ENCODE peak calls at places on chromosomes 12 and 14, in seven cellular contexts. M, I, R, B, S, P and D are unnamed samples.

GRCh38 chr12:1918081-1918874 is at the start of gene CACNA2D4:
- DNase-seq in B (no peak), M (peak), S (no peak), P (no peak), R (no peak), I (no peak), D (peak)

GRCh38 chr14:33962016-33962415 is 11.1 kb upstream of the EGLN3 start:
- DNase-seq in B (no peak), M (no peak), S (no peak), P (no peak), R (no peak), I (no peak), D (no peak)

GRCh38 chr12:15966426-15966825 is 55.3 kb downstream of the DERA start:
- DNase-seq in I (no peak), S (no peak), B (no peak), M (no peak), R (no peak), P (no peak), D (no peak)

GRCh38 chr14:100828448-100828834 is 2.5 kb downstream of the MEG3 start:
- DNase-seq in I (no peak), B (no peak), M (no peak), R (no peak), P (no peak), S (no peak), D (no peak)

GRCh38 chr14:103808403-103809001 is 38.9 kb downstream of the PPP1R13B start:
- DNase-seq in S (peak), B (peak), P (peak), M (peak), R (peak), I (peak), D (peak)

GRCh38 chr12:131066886-131067490 is 113.3 kb downstream of the ADGRD1 start:
- DNase-seq in B (no peak), I (no peak), R (no peak), S (peak), P (peak), M (no peak), D (peak)

GRCh38 chr12:65900912-65901672 is 76.8 kb downstream of the HMGA2 start:
- DNase-seq in B (no peak), R (no peak), P (no peak), M (no peak), S (no peak), I (no peak), D (no peak)

GRCh38 chr14:75174066-75174465 is 2.3 kb downstream of the TMED10 start:
- DNase-seq in I (no peak), M (no peak), B (no peak), R (no peak), S (no peak), P (no peak), D (no peak)

GRCh38 chr14:94355191-94355794 is 32.2 kb upstream of the SERPINA6 start:
- DNase-seq in I (peak), P (peak), R (peak), S (no peak), B (peak), M (peak), D (no peak)

GRCh38 chr14:89625988-89626806 is 209.2 kb upstream of the FOXN3 start:
- DNase-seq in I (no peak), B (no peak), P (no peak), S (no peak), M (peak), R (no peak), D (no peak)

GRCh38 chr14:99277534-99277933 is 5.5 kb upstream of the BCL11B start:
- DNase-seq in M (no peak), R (no peak), P (no peak), I (no peak), S (no peak), B (no peak), D (no peak)

GRCh38 chr14:100363053-100363452 is 39.9 kb downstream of the SLC25A47 start:
- DNase-seq in P (no peak), S (no peak), B (no peak), I (no peak), R (no peak), M (no peak), D (no peak)

GRCh38 chr14:41662780-41663477 is 56.3 kb downstream of the LRFN5 start:
- DNase-seq in I (no peak), S (no peak), M (no peak), R (no peak), P (no peak), B (no peak), D (no peak)

DNA sequence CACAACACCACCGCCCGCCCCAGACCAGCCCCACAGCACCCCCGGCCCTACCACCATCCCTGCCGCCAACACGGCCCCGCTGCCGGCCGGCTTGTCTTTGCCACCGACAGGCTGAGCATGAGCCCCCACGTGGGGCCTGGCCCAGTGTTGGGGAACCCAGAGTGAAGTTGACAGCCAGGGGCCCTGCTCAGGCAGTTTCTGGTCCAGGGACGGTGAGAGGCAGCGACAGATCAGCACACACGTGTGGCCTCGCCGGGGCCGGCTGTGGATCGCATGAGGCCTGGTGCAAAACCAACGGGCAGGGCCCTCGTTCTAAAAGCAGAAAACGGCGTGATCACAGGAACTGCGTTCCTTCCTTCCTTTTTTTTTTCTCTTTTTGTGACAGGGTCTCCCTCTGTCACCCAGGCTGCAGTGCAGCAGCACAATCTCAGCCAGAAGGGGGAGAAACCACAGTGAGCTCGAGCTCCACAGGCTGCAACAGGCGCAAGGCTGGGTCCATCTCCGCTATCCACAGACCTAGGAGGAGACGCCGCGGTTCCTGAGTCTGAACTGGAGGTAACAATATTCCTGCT is 50.5 kb upstream of the FBRSL1 start:
- DNase-seq in P (no peak), S (no peak), B (no peak), I (no peak), M (peak), R (no peak), D (peak)
- H3K27ac ChIP-seq in P (no peak), S (no peak), B (no peak), I (no peak), M (no peak), R (no peak), D (peak)

GRCh38 chr12:5803532-5803931 is 141.5 kb downstream of the ANO2 start:
- DNase-seq in M (no peak), I (no peak), R (no peak), P (no peak), B (no peak), S (no peak), D (no peak)
- H3K4me3 ChIP-seq in M (no peak), I (no peak), R (no peak), P (no peak), B (no peak), S (no peak), D (no peak)

GRCh38 chr14:105022276-105022670 is 1.4 kb upstream of the CDCA4 start:
- DNase-seq in I (no peak), R (no peak), B (no peak), P (no peak), M (no peak), S (no peak), D (no peak)

GRCh38 chr14:105021656-105022275 is 883 bp upstream of the CDCA4 start:
- DNase-seq in S (peak), M (peak), P (peak), B (peak), I (peak), R (no peak), D (peak)

GRCh38 chr14:105023144-105023543 is 2.3 kb upstream of the CDCA4 start:
- DNase-seq in B (no peak), P (no peak), S (no peak), I (no peak), R (no peak), M (no peak), D (no peak)

GRCh38 chr14:105019861-105020814 is 745 bp downstream of the CDCA4 start:
- DNase-seq in P (peak), B (peak), R (no peak), S (peak), I (peak), M (peak), D (peak)

DNA sequence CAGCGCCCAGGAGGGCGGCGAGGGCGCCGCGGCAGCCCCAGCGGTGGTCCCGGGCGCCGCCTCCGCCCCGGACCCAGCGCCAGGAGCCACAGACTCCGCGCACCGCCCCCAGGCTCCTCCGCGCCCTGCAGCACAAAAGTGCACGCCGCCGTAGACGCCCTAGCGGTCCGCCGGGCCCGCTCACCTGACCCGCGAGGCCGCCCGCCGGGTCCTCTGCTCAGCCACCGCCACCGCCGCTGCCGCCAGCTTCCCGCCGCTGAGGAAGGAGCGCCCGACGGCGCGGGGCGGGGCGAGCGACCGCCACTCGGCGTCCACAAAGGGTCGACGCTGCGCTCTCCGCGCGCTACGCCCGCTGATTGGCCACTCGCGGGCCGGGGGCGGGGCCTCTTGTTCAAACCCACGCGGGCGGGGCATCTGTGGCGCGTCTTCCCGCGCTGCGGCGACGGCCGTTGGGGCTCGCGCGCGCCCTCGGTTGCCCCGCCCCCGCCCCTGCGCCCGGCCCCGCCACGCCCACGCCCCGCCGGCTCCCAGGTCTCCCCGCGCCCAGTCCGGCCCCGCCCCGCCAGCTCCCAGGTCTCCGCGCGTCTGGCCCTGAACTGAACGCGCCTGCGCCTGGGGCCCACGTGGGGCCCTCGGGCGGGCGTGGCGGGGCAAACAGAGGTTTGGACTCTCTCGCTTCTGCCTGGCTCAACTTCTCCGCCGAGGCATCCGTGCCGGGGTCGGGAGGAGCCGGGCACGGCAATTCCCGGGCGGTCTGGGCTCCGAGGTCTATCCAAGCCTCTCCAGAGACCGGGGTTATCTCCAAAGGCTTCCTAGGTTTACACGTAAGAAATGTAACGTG is at the start of gene CDCA4:
- DNase-seq in P (peak), B (peak), I (peak), M (peak), R (peak), S (peak), D (peak)
- TF ChIP-seq CTCF in P (no peak), B (no peak), I (no peak), M (no peak), R (no peak), S (peak), D (peak)

GRCh38 chr14:101879212-101880015 is 85.0 kb upstream of the DYNC1H1 start:
- DNase-seq in B (no peak), S (no peak), I (no peak), M (no peak), P (no peak), R (no peak), D (peak)
- H3K27ac ChIP-seq in B (no peak), S (peak), I (peak), M (no peak), P (no peak), R (no peak), D (peak)

GRCh38 chr14:29894030-29894429 is 33.6 kb downstream of the PRKD1 start:
- DNase-seq in R (no peak), P (no peak), M (no peak), S (no peak), I (no peak), B (peak), D (no peak)
- H3K4me3 ChIP-seq in R (no peak), P (no peak), M (no peak), S (no peak), I (no peak), B (no peak), D (no peak)

GRCh38 chr14:68789798-68790655 is 2.8 kb downstream of the ZFP36L1 start:
- DNase-seq in P (peak), I (peak), S (no peak), M (no peak), B (peak), R (no peak), D (peak)
- TF ChIP-seq CTCF in P (peak), I (no peak), S (no peak), M (no peak), B (no peak), R (no peak), D (no peak)

GRCh38 chr14:26138764-26139445 is 458.9 kb downstream of the NOVA1 start:
- DNase-seq in R (no peak), B (peak), S (no peak), P (no peak), M (no peak), I (no peak), D (no peak)
- H3K27ac ChIP-seq in R (no peak), B (no peak), S (no peak), P (no peak), M (no peak), I (no peak), D (no peak)

DNA sequence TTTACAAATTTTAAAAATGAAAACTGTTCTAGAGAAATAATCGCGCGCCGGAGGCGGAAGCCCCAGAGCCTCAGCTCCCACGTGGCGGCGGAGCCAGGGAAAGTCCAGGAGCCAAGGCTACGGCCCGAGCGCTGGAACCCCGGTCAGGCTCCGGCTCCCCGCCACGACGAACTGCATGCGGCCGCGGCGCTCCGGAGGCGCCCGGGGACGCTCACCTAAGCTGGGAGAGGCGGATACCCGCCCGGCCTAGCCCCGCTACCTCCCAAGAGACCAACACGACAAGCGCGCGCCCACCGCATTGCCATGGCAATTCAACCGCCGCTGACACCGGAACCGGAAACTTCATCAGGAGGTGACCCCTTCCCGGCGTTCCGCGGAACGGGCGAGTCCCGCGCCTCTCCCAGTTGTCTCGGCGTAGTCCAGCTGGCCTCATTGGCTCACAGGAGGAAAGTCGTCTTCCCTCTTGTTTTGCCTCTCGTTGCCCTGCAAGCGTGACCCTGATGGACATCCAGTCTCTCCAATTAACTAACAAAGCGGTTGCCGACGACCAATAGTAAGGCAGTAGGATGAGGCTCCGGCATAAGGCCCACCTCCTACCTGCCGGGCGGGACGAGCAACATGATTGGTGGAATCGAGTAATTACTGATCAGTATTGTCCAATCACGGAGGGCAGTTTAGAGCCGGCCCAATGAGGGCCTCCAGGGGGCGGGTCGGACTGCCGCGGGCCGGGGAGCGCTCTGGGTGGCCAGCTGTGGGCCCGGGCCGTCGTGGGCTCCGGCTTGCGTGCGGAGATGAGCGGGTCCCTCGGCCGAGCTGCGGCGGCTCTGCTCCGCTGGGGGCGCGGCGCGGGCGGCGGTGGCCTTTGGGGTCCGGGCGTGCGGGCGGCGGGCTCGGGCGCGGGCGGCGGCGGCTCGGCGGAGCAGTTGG is at the start of gene GLRX5:
- DNase-seq in I (peak), B (peak), M (peak), R (peak), S (peak), P (peak), D (peak)
- H3K4me3 ChIP-seq in I (peak), B (peak), M (peak), R (peak), S (peak), P (peak), D (peak)

GRCh38 chr14:37116933-37117844 is 55.2 kb downstream of the SLC25A21 start:
- DNase-seq in B (peak), M (no peak), I (no peak), P (no peak), S (no peak), R (no peak), D (no peak)
- TF ChIP-seq CTCF in B (peak), M (peak), I (no peak), P (no peak), S (no peak), R (no peak), D (no peak)

DNA sequence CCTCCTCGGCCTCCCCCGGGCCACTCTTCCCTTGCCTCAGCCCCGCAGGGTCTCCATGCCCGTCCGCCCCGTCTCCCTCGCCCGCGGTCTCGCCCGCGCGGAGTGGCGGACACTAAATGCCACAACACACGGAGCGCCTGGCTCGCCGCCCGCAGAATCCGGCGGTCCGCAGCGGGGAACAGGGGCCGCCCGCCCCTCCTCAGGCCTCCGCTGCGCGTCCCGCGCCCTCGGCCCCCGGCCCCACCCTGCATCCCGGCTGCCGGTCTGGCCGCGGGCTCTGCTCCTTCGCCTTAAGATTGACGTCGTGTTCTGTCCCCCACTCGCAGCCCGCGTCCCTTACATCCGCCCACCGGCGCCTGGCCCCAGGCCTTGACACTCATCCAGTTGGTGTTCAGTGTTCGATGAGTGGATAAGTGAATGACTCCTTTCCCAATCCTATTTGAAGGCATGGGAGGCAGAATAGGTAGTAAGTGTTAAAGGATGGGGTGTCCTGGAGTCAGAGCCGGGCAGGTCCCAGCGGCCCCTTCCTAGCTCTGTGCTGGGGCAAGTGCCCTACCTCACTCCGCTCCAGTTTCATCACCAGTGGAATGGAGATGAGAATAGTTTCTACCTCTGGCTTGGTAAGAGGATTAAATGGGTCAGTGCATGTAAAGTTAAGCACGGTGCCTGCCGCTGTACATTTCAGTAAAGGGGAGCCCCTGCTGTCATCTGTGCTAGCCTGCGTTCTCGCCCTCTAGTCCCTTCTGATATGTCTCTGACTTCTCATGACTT is 626 bp downstream of the TECPR2 start:
- DNase-seq in P (no peak), B (peak), I (no peak), R (peak), M (peak), S (no peak), D (no peak)
- H3K27ac ChIP-seq in P (peak), B (no peak), I (peak), R (peak), M (peak), S (peak), D (peak)